ENCODE peak calls at places on chromosomes 5 and 9, in four cellular contexts. B is heart right ventricle, I is astrocyte, N is GM12878. G is an unnamed sample.

GRCh38 chr5:171541380-171541779 is 121.9 kb downstream of the FGF18 start:
- DNase-seq in B (no peak), I (no peak), N (no peak), G (no peak)

GRCh38 chr9:95504053-95504963 is 12.5 kb downstream of the PTCH1 start:
- DNase-seq in B (peak), I (no peak), N (no peak), G (no peak)

GRCh38 chr5:123154857-123155467 is 65.9 kb downstream of the PRDM6 start:
- DNase-seq in B (no peak), I (no peak), N (no peak), G (no peak)

GRCh38 chr9:135591491-135592330 is 30.2 kb downstream of the PAEP start:
- DNase-seq in B (no peak), I (no peak), N (no peak), G (no peak)

GRCh38 chr5:91024160-91024559 is 359.0 kb downstream of the ARRDC3 start:
- DNase-seq in B (no peak), I (no peak), N (no peak), G (no peak)

GRCh38 chr9:99368341-99369326 is 146.6 kb downstream of the SEC61B start:
- DNase-seq in B (peak), I (peak), N (peak), G (no peak)

GRCh38 chr5:5422819-5423515 is 490 bp downstream of the ICE1 start:
- DNase-seq in B (no peak), I (no peak), N (no peak), G (no peak)

GRCh38 chr5:125026900-125027731 is 280.7 kb upstream of the ZNF608 start:
- DNase-seq in B (no peak), I (peak), N (no peak), G (no peak)

GRCh38 chr5:139850423-139851016 is 54.9 kb downstream of the PSD2 start:
- DNase-seq in B (no peak), I (no peak), N (no peak), G (no peak)

DNA sequence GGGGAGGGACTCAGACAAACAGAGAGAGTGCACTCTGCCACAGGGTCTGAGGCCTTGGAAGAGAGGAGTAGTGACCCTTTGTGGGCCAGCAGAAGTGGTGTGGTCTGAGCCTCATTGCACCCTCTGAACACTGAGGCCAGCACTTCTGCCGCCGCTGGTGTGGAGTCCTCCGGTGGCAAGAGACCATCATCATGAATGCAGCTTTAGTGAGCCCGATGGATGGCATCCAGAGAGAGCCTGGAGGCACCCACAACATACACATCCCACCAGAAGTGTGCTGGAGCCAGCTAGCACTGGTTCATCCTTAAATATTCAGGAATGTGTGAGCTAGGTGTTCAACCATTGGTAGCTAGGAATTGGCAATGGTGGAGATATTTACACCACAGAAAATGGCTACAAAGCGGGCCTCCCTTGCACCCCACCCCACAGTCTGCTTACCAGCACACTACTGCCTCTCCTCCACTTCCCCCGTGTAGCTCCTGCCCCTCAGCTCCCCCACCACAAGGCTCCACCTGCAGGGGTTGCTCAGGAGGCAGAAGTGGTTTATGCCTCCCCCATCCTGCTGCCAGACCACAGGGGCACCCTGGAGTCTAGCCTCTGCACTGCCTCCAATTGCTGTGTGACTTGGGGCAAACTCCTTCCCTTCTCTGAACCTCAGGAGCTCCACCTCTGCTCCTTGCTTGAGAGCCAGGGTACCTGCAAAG is 16.4 kb downstream of the SLC6A7 start:
- DNase-seq in B (no peak), I (no peak), N (no peak), G (no peak)
- TF ChIP-seq CTCF in B (no peak), I (no peak), N (no peak), G (no peak)

DNA sequence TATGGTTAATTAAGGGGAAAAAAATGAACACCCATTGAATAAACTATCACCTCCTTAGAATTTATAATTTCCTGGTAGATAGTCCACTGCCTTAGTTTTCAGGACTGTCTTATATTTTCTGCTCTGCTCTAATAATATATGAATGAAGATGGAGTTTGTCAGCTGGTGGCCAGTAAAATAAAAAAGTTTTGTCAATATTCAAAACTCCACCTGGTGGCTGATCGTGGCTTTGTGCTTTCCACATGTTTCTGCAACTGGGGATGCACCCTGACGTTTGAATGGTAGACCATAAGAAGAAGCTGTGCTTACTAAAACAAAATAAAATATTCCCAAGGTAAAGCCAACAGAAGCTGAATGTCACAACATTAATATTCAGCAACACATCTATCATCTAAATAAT is 286.6 kb upstream of the IZUMO3 start:
- DNase-seq in B (no peak), I (no peak), N (no peak), G (no peak)
- TF ChIP-seq CTCF in B (peak), I (no peak), N (peak), G (no peak)

GRCh38 chr5:34833090-34833489 is 5.9 kb upstream of the TTC23L start:
- DNase-seq in B (no peak), I (no peak), N (no peak), G (no peak)
- TF ChIP-seq CTCF in B (no peak), I (no peak), N (no peak), G (no peak)

DNA sequence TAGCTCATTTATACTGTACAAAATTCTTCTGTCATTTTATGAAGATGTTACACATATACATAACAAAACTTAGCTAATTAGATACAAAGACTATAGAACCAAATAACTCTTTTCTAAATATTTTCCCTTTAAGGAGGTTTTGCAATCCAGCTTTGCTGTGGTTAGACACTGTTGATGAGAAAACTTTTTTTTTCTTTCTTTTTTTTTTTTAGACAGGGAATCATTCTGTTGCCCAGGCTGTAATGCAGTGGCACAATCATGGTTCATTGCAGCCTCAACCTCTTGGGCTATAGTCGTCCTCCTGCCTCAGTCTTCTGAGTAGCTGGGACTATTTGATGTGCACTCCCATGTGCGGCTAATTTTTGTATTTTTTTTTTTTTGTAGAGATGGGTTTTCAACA is 38.5 kb upstream of the CDKN2B start:
- DNase-seq in B (no peak), I (no peak), N (no peak), G (no peak)
- TF ChIP-seq CTCF in B (no peak), I (no peak), N (no peak), G (no peak)

DNA sequence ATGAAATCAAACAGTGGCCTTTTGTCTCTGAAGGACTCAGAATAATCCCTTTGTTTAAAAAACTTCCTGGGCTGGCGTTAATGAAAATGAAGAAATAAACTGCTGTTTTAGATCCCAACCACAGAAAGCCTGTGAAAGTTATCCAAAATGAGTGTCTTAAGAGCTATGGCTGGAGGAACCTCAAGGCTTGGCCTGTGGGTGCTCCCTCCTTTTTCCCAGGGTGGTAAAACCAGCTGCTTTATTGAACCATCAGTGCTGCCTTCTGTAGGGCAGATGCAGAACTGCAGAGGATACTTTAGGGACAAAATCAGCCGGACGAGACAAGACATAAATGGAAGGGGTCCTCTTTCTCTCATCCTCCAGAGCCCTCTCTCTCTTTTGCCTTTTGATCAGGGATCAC is 100.9 kb downstream of the SMARCA2 start:
- DNase-seq in B (no peak), I (no peak), N (no peak), G (no peak)
- TF ChIP-seq CTCF in B (peak), I (peak), N (peak), G (peak)